ENCODE peak calls at places on chromosomes 7 and 10, in ten cellular contexts. O, T, N, X, P, D, F, H, Z and J are unnamed samples.

GRCh38 chr10:12500406-12501303 is 151.3 kb downstream of the CAMK1D start:
- DNase-seq in P (no peak), X (no peak), O (peak; percentile 7), F (no peak), H (peak; percentile 62), T (no peak), D (peak; percentile 72), N (peak; percentile 20), Z (no peak), J (no peak)

GRCh38 chr7:122257056-122257455 is 47.5 kb downstream of the FEZF1 start:
- DNase-seq in F (no peak), T (no peak), P (no peak), N (no peak), H (no peak), X (no peak), O (no peak), D (no peak), Z (no peak), J (no peak)

GRCh38 chr7:27576360-27576944 is 86.2 kb downstream of the HIBADH start:
- DNase-seq in F (peak; percentile 56), H (peak; percentile 48), T (no peak), X (no peak), O (peak; percentile 61), P (no peak), N (no peak), D (peak; percentile 85), Z (peak; percentile 29), J (peak; percentile 27)

GRCh38 chr10:78454123-78454645 is 420.5 kb downstream of the RPS24 start:
- DNase-seq in N (no peak), T (no peak), P (no peak), X (no peak), F (peak; percentile 22), H (no peak), D (no peak), O (no peak), Z (no peak), J (no peak)

GRCh38 chr10:81957976-81958375 is 83.0 kb downstream of the NRG3 start:
- DNase-seq in N (no peak), F (no peak), D (no peak), O (peak; percentile 71), Z (no peak), X (no peak), P (no peak), H (no peak), T (no peak), J (no peak)

GRCh38 chr7:38873433-38873832 is 35.6 kb downstream of the VPS41 start:
- DNase-seq in F (no peak), O (no peak), P (no peak), H (no peak), D (peak; percentile 40), T (no peak), Z (no peak), X (no peak), N (no peak), J (no peak)

GRCh38 chr10:43816351-43817321 is 168.0 kb upstream of the ZNF32 start:
- DNase-seq in N (no peak), Z (no peak), F (peak; percentile 93), X (no peak), O (peak; percentile 54), T (peak; percentile 57), D (no peak), H (no peak), P (peak; percentile 49), J (no peak)

GRCh38 chr10:76432274-76433012 is 1001.0 kb downstream of the LRMDA start:
- DNase-seq in Z (no peak), H (no peak), N (no peak), F (peak; percentile 87), O (peak; percentile 82), D (no peak), X (no peak), T (no peak), P (no peak), J (no peak)

GRCh38 chr10:11631890-11632587 is 20.6 kb upstream of the USP6NL start:
- DNase-seq in X (no peak), N (no peak), P (no peak), O (peak; percentile 17), Z (no peak), H (no peak), D (no peak), F (no peak), T (no peak), J (no peak)

GRCh38 chr10:70357447-70358035 is 24.9 kb downstream of the LRRC20 start:
- DNase-seq in X (no peak), D (no peak), P (no peak), O (peak; percentile 42), N (no peak), T (no peak), F (peak; percentile 53), Z (no peak), H (no peak), J (no peak)

GRCh38 chr7:5773661-5774086 is 7.8 kb downstream of the RNF216 start:
- DNase-seq in F (peak; percentile 93), H (no peak), T (peak; percentile 34), P (no peak), N (no peak), O (peak; percentile 99), X (no peak), Z (peak; percentile 90), D (no peak), J (no peak)

GRCh38 chr7:107254398-107254985 is 85.7 kb downstream of the HBP1 start:
- DNase-seq in Z (no peak), N (no peak), T (no peak), P (no peak), X (no peak), H (no peak), F (no peak), O (no peak), D (no peak), J (no peak)

GRCh38 chr7:130143986-130144618 is 61.1 kb downstream of the TMEM209 start:
- DNase-seq in O (peak; percentile 14), X (no peak), P (no peak), D (peak; percentile 45), T (no peak), F (no peak), H (no peak), N (no peak), Z (no peak), J (no peak)

GRCh38 chr7:134462337-134462925 is 3.5 kb upstream of the AKR1B1 start:
- DNase-seq in X (no peak), T (no peak), N (no peak), O (peak; percentile 81), Z (no peak), F (peak; percentile 84), P (no peak), D (no peak), H (no peak), J (no peak)

GRCh38 chr10:119104653-119105024 is 726 bp downstream of the DENND10 start:
- DNase-seq in D (peak; percentile 22), T (peak; percentile 5), N (peak; percentile 76), P (no peak), H (no peak), O (no peak), X (peak; percentile 20), Z (no peak), F (no peak), J (no peak)

GRCh38 chr7:107185716-107186115 is 16.9 kb downstream of the HBP1 start:
- DNase-seq in P (no peak), N (no peak), X (no peak), Z (no peak), T (no peak), D (no peak), F (no peak), O (no peak), H (no peak), J (no peak)

GRCh38 chr7:44155191-44156185 is 14.4 kb upstream of the MYL7 start:
- DNase-seq in T (no peak), P (no peak), D (no peak), H (no peak), X (no peak), N (peak; percentile 55), Z (no peak), O (no peak), F (no peak), J (no peak)

GRCh38 chr7:3558410-3558809 is 257.4 kb downstream of the SDK1 start:
- DNase-seq in F (no peak), N (no peak), P (no peak), X (no peak), T (no peak), O (no peak), Z (no peak), H (no peak), D (peak; percentile 27), J (peak; percentile 90)

GRCh38 chr7:38000272-38000671 is 79.8 kb downstream of the EPDR1 start:
- DNase-seq in Z (no peak), D (no peak), P (no peak), X (no peak), H (no peak), O (no peak), T (no peak), F (peak; percentile 11), N (no peak), J (no peak)

GRCh38 chr7:129525225-129525862 is 23.0 kb downstream of the SMKR1 start:
- DNase-seq in X (no peak), O (no peak), F (no peak), T (no peak), P (no peak), D (no peak), N (no peak), H (no peak), Z (no peak), J (no peak)

GRCh38 chr7:140060788-140061606 is 1.8 kb downstream of the PARP12 start:
- DNase-seq in F (no peak), P (no peak), H (peak; percentile 82), N (no peak), T (no peak), Z (no peak), O (no peak), D (no peak), X (no peak), J (peak; percentile 71)

GRCh38 chr10:20091698-20092097 is 275.5 kb downstream of the PLXDC2 start:
- DNase-seq in D (no peak), P (no peak), O (no peak), T (no peak), Z (no peak), F (no peak), X (no peak), N (no peak), H (no peak), J (no peak)

GRCh38 chr10:124378817-124379510 is 39.8 kb downstream of the OAT start:
- DNase-seq in P (no peak), X (no peak), O (peak; percentile 35), N (peak; percentile 76), Z (peak; percentile 78), D (no peak), F (no peak), H (no peak), T (no peak), J (no peak)

GRCh38 chr7:129925416-129926002 is 27.3 kb downstream of the UBE2H start:
- DNase-seq in D (no peak), N (no peak), F (peak; percentile 77), P (no peak), X (no peak), T (no peak), O (no peak), H (no peak), Z (no peak), J (no peak)

GRCh38 chr10:121952226-121952625 is 22.8 kb downstream of the NSMCE4A start:
- DNase-seq in N (no peak), H (no peak), F (peak; percentile 79), T (no peak), Z (no peak), X (no peak), O (peak; percentile 48), P (no peak), D (no peak), J (no peak)

GRCh38 chr10:103547391-103547946 is 54.0 kb downstream of the NEURL1 start:
- DNase-seq in D (no peak), H (no peak), N (no peak), F (no peak), X (no peak), T (no peak), O (no peak), P (no peak), Z (no peak), J (no peak)

GRCh38 chr10:58336242-58336641 is 1.4 kb downstream of the UBE2D1 start:
- DNase-seq in T (no peak), X (no peak), P (no peak), F (peak; percentile 30), Z (no peak), O (no peak), D (no peak), N (no peak), H (no peak), J (no peak)

GRCh38 chr10:79070091-79070610 is 1.4 kb downstream of the ZMIZ1 start:
- DNase-seq in Z (no peak), D (peak; percentile 45), O (no peak), T (no peak), P (no peak), H (no peak), N (peak; percentile 85), F (peak; percentile 63), X (peak; percentile 35), J (no peak)